ENCODE peak calls at places on chromosome 5, in four cellular contexts. C, Y, R and A are unnamed samples.

GRCh38 chr5:180341595-180341994 is 11.5 kb downstream of the GFPT2 start:
- DNase-seq in C (no peak), R (no peak), Y (peak), A (no peak)

GRCh38 chr5:152607393-152608165 is 202.5 kb upstream of the NMUR2 start:
- DNase-seq in C (no peak), R (no peak), Y (no peak), A (no peak)

GRCh38 chr5:125316913-125317545 is 570.6 kb upstream of the ZNF608 start:
- DNase-seq in C (no peak), Y (no peak), R (no peak), A (no peak)

GRCh38 chr5:14172149-14172795 is 29.1 kb downstream of the TRIO start:
- DNase-seq in Y (no peak), C (no peak), R (no peak), A (no peak)

GRCh38 chr5:150317048-150318003 is 14.6 kb upstream of the ARSI start:
- DNase-seq in C (peak), Y (peak), R (peak), A (no peak)

GRCh38 chr5:55062039-55062779 is 38.2 kb downstream of the GZMK start:
- DNase-seq in C (no peak), R (no peak), Y (no peak), A (no peak)

GRCh38 chr5:157516016-157516415 is 56.0 kb downstream of the NIPAL4 start:
- DNase-seq in Y (no peak), R (no peak), C (no peak), A (no peak)

GRCh38 chr5:75961814-75962213 is 121.4 kb upstream of the SV2C start:
- DNase-seq in R (no peak), C (no peak), Y (no peak), A (no peak)

GRCh38 chr5:120394259-120394658 is 69.8 kb upstream of the PRR16 start:
- DNase-seq in R (no peak), C (no peak), Y (no peak), A (no peak)

GRCh38 chr5:39422036-39422606 is 2.7 kb downstream of the DAB2 start:
- DNase-seq in Y (no peak), R (no peak), C (no peak), A (no peak)

GRCh38 chr5:153496835-153497234 is 6.4 kb downstream of the GRIA1 start:
- DNase-seq in C (no peak), R (no peak), Y (peak), A (no peak)

GRCh38 chr5:31581498-31582099 is 49.5 kb downstream of the C5orf22 start:
- DNase-seq in C (no peak), R (peak), Y (peak), A (no peak)

GRCh38 chr5:172788771-172789686 is 18.0 kb upstream of the DUSP1 start:
- DNase-seq in Y (peak), R (peak), C (no peak), A (no peak)

GRCh38 chr5:110224050-110224449 is 502.4 kb downstream of the TMEM232 start:
- DNase-seq in C (no peak), Y (no peak), R (peak), A (no peak)

GRCh38 chr5:179227578-179228311 is 117.5 kb downstream of the ADAMTS2 start:
- DNase-seq in R (no peak), Y (no peak), C (no peak), A (no peak)

GRCh38 chr5:37090781-37091180 is 158.4 kb downstream of the CPLANE1 start:
- DNase-seq in R (no peak), Y (no peak), C (no peak), A (no peak)

GRCh38 chr5:175847503-175847902 is 23.9 kb upstream of the CPLX2 start:
- DNase-seq in Y (peak), R (peak), C (peak), A (no peak)

GRCh38 chr5:522899-523657 is 1.2 kb downstream of the SLC9A3 start:
- DNase-seq in Y (no peak), C (peak), R (no peak), A (no peak)

GRCh38 chr5:989961-990530 is 18.6 kb upstream of the NKD2 start:
- DNase-seq in R (no peak), Y (no peak), C (no peak), A (peak)

GRCh38 chr5:35851282-35851681 is 5.4 kb upstream of the IL7R start:
- DNase-seq in Y (no peak), C (no peak), R (no peak), A (no peak)

GRCh38 chr5:95284512-95285405 is at the start of gene MCTP1:
- DNase-seq in Y (no peak), R (no peak), C (peak), A (peak)

GRCh38 chr5:69075522-69076169 is 18.2 kb upstream of the SLC30A5 start:
- DNase-seq in Y (no peak), R (no peak), C (no peak), A (no peak)

GRCh38 chr5:134288610-134289009 is 62.7 kb upstream of the PPP2CA start:
- DNase-seq in Y (no peak), C (no peak), R (no peak), A (no peak)

GRCh38 chr5:123000731-123001130 is 35.8 kb downstream of the PPIC start:
- DNase-seq in C (no peak), R (no peak), Y (no peak), A (no peak)

GRCh38 chr5:171847026-171847425 is 61.4 kb downstream of the SMIM23 start:
- DNase-seq in R (no peak), C (no peak), Y (no peak), A (no peak)

GRCh38 chr5:160360310-160360709 is 10.1 kb downstream of the C1QTNF2 start:
- DNase-seq in Y (no peak), C (no peak), R (no peak), A (no peak)
- TF ChIP-seq MAFK in Y (no peak), C (no peak), R (no peak), A (no peak)

GRCh38 chr5:135835766-135836165 is 1.3 kb downstream of the SLC25A48 start:
- DNase-seq in C (no peak), Y (no peak), R (no peak), A (peak)
- TF ChIP-seq JUN in C (no peak), Y (no peak), R (no peak), A (no peak)

GRCh38 chr5:139394123-139394653 is 716 bp downstream of the PROB1 start:
- DNase-seq in C (no peak), Y (no peak), R (no peak), A (peak)

GRCh38 chr5:139396691-139397090 is 1.8 kb upstream of the PROB1 start:
- DNase-seq in Y (no peak), R (no peak), C (no peak), A (no peak)

GRCh38 chr5:139394654-139395566 is at the start of gene PROB1:
- DNase-seq in R (no peak), Y (no peak), C (no peak), A (no peak)

GRCh38 chr5:139397921-139398320 is 3.0 kb upstream of the PROB1 start:
- DNase-seq in C (no peak), R (no peak), Y (no peak), A (no peak)

DNA sequence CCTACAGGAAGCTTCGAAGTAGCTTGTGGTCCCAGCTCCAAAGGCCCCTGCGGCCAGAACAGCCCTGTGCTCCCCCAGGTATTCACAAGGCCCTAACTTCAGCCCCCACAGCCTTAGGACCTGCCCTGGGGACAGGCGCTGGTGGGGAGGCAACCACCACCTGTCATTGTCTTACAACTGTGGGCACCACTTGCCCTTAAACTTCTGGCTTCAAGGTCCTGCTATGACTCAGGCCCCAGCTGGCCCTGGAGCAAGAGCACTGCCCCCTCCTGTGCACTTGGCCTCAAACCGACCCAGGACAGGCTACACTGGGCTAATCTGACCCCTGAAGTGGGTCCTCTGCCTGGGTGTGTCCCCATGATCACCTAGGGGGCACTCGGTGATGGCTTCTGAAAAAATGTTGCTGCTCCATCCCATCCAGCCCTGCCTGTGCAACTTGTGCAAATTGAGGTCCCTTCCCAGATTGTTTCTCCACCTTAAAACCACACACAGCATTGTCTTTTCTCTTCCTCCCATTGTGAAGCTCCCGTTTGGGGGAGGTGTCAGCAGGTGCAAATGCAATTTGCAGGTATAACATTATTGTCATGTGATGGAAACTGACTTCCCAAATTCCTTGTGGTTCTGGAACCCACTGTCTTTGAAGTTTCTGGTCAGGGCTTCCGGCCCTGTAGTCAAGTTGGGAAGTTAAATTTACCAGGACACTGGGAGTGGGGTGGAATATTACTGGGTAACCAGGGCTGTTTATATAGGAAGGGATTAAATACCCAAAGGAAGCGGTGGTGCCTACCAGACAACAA is 1.1 kb upstream of the PROB1 start:
- DNase-seq in C (no peak), Y (no peak), R (no peak), A (no peak)
- TF ChIP-seq MAFK in C (no peak), Y (no peak), R (no peak), A (no peak)

GRCh38 chr5:132839426-132840301 is 9.2 kb upstream of the SHROOM1 start:
- DNase-seq in Y (no peak), C (no peak), R (peak), A (no peak)
- TF ChIP-seq JUN in Y (no peak), C (no peak), R (peak), A (no peak)

GRCh38 chr5:141342773-141343172 is 856 bp upstream of the PCDHGA3 start:
- DNase-seq in R (no peak), C (no peak), Y (no peak), A (no peak)
- TF ChIP-seq MAFK in R (no peak), C (no peak), Y (no peak), A (no peak)

DNA sequence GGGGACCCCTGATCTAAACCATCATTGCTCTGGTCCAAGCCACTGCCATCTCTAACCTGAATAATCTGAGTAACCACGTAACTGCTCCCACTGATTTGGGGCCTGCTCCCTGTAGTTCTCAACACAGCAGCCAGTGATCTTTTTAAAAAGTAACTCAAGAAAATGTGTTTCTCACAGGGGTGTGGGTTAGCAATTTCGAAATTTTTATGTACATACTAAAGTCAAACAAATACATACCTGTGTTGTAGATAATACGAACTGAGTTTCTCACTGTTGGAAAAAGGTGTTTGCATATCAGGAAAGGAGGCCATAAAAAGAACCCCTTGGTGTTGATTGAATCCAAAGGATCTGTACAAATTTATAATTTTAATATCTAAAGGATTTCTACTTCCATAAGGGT is 11.1 kb upstream of the IL13 start:
- DNase-seq in C (no peak), R (no peak), Y (no peak), A (no peak)
- TF ChIP-seq JUN in C (no peak), R (no peak), Y (no peak), A (no peak)

GRCh38 chr5:168681556-168682183 is 102.5 kb upstream of the PANK3 start:
- DNase-seq in C (no peak), Y (no peak), R (peak), A (no peak)
- TF ChIP-seq MAFK in C (no peak), Y (no peak), R (no peak), A (no peak)

DNA sequence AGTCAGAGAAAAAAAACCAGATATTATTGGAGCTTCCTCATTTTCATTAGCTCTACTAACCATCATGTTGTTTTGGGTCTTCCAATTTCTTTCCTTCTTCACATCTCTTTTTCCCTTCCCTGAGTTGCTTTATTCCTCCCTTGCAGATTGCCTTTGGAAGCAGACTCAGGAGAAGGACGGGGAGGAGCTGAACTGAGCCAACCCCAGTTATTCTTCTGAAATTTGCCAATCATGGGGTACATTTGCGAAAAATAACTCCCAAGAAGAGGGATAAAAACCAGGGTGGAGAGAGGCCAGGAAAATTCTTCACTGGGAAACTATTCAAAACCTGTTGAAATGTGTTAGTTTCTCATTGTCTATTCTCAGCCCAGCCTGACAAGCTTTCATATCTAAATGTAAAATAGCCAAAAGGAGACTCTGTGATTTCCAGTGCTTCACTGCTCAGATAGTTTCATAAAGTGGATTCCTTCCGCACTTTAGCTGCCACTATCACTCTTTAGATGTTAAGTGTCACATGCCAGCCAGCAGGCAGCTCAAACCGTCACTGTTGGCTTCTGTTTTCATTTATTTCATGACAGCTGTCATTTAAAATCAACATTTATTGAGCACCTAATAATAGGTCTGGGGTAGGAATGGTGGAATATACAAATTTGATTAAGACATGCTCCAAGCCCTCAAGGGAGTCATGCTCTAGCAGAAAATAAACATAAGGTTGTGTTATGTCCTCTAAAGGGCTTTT is 204.5 kb downstream of the SREK1 start:
- DNase-seq in R (no peak), Y (no peak), C (no peak), A (no peak)
- TF ChIP-seq JUN in R (no peak), Y (no peak), C (no peak), A (no peak)